ENCODE peak calls at places on chromosome 12, in seven cellular contexts. M is fibroblast of lung, G is tibial nerve, D is body of pancreas, B is HCT116, Z is upper lobe of left lung, S is GM23338. P is an unnamed sample.

GRCh38 chr12:74538491-74539258 is 1.0 kb downstream of the ATXN7L3B start:
- DNase-seq in S (no peak), Z (peak; percentile 31), D (no peak), B (no peak), M (peak; percentile 11), G (no peak), P (peak; percentile 72)

GRCh38 chr12:98845957-98846356 is 200.9 kb downstream of the APAF1 start:
- DNase-seq in S (no peak), D (no peak), Z (no peak), B (no peak), M (peak; percentile 40), G (no peak), P (no peak)

GRCh38 chr12:10740182-10740581 is 17.1 kb upstream of the YBX3 start:
- DNase-seq in Z (no peak), S (peak; percentile 13), G (no peak), B (no peak), M (no peak), D (no peak), P (no peak)

GRCh38 chr12:111100003-111100402 is 179.6 kb upstream of the MYL2 start:
- DNase-seq in G (no peak), D (no peak), S (no peak), M (no peak), B (no peak), Z (no peak), P (no peak)

GRCh38 chr12:63918788-63919300 is 74.3 kb downstream of the SRGAP1 start:
- DNase-seq in M (peak; percentile 96), S (no peak), D (no peak), B (no peak), G (no peak), Z (no peak), P (no peak)

GRCh38 chr12:9132008-9132535 is 16.4 kb upstream of the A2M start:
- DNase-seq in D (no peak), Z (no peak), S (no peak), G (no peak), M (no peak), B (no peak), P (no peak)

GRCh38 chr12:46212108-46212982 is 56.5 kb downstream of the SLC38A1 start:
- DNase-seq in G (no peak), M (no peak), Z (no peak), S (no peak), B (no peak), D (no peak), P (no peak)

GRCh38 chr12:130214686-130215370 is 52.6 kb downstream of the FZD10 start:
- DNase-seq in S (peak; percentile 8), M (no peak), D (no peak), G (no peak), B (no peak), Z (no peak), P (no peak)

GRCh38 chr12:84912191-84913142 is at the start of gene SLC6A15:
- DNase-seq in Z (no peak), S (peak; percentile 87), D (peak; percentile 37), M (peak; percentile 74), G (peak; percentile 35), B (no peak), P (peak; percentile 12)

GRCh38 chr12:49810159-49810459 is 18.1 kb downstream of the NCKAP5L start:
- DNase-seq in S (no peak), B (no peak), Z (no peak), M (no peak), G (no peak), D (no peak), P (no peak)

GRCh38 chr12:107843351-107844311 is 69.1 kb downstream of the ASCL4 start:
- DNase-seq in Z (no peak), S (peak; percentile 70), M (peak; percentile 12), G (no peak), B (no peak), D (no peak), P (no peak)
- H3K4me3 ChIP-seq in Z (peak overlapping the region; percentile 44), S (peak overlapping the region; percentile 79), M (peak overlapping the region; percentile 33), G (peak overlapping the region; percentile 15), B (no peak overlapping the region), D (no peak overlapping the region), P (no peak overlapping the region)

GRCh38 chr12:31896514-31897039 is 62.6 kb upstream of the RESF1 start:
- DNase-seq in Z (peak; percentile 52), S (peak; percentile 59), B (no peak), M (peak; percentile 96), D (peak; percentile 11), G (no peak), P (peak; percentile 75)

GRCh38 chr12:31903025-31903424 is 56.2 kb upstream of the RESF1 start:
- DNase-seq in S (no peak), Z (no peak), B (no peak), D (no peak), G (no peak), M (no peak), P (no peak)

GRCh38 chr12:31899136-31899535 is 60.1 kb upstream of the RESF1 start:
- DNase-seq in D (no peak), Z (no peak), M (no peak), S (no peak), B (no peak), G (no peak), P (no peak)

GRCh38 chr12:31897791-31898503 is 61.3 kb upstream of the RESF1 start:
- DNase-seq in B (peak; percentile 19), S (peak; percentile 80), Z (peak; percentile 54), G (no peak), M (peak; percentile 50), D (peak; percentile 26), P (no peak)

DNA sequence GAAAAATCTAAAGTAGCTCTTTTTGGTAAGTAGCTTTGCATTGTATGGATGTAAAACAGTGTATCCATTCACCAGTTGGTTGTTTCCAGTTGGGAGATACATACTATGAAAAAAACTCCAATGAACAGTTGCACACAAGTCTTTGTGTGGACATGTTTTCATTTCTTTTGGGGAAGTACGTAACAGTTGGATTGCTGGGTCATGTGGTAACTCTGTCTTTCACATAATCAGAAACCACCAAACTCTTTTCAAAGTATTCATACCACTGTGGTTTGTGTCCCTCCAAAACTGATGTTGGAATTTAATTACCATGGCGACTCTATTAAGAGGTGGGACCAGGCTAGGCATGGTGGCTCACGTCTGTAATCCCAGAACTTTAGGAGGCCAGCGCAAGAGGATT is 58.9 kb upstream of the RESF1 start:
- DNase-seq in M (no peak), B (no peak), S (no peak), Z (no peak), D (no peak), G (no peak), P (no peak)
- H3K4me1 ChIP-seq in M (no peaks in the 10 kb centered on the region), B (peaks cover 16% of the 10 kb centered on the region), S (peaks cover 24% of the 10 kb centered on the region), Z (peaks cover 16% of the 10 kb centered on the region), D (peaks cover 8% of the 10 kb centered on the region), G (no peaks in the 10 kb centered on the region), P (peaks cover 18% of the 10 kb centered on the region)

GRCh38 chr12:121030576-121031212 is 8.4 kb downstream of the OASL start:
- DNase-seq in S (no peak), D (no peak), G (no peak), M (no peak), B (no peak), Z (no peak), P (no peak)
- H3K27me3 ChIP-seq in S (no peaks in the 10 kb centered on the region), D (no peaks in the 10 kb centered on the region), G (no peaks in the 10 kb centered on the region), M (peaks cover 5% of the 10 kb centered on the region), B (no peaks in the 10 kb centered on the region), Z (no peaks in the 10 kb centered on the region), P (no peaks in the 10 kb centered on the region)

GRCh38 chr12:122399254-122399591 is 23.2 kb downstream of the CLIP1 start:
- DNase-seq in G (no peak), B (no peak), Z (no peak), D (no peak), M (no peak), S (no peak), P (no peak)
- H3K4me3 ChIP-seq in G (no peak overlapping the region), B (no peak overlapping the region), Z (peak overlapping the region; percentile 15), D (no peak overlapping the region), M (peak overlapping the region; percentile 36), S (no peak overlapping the region), P (peak overlapping the region; percentile 69)

GRCh38 chr12:124518051-124518932 is 49.1 kb downstream of the NCOR2 start:
- DNase-seq in M (peak; percentile 100), Z (peak; percentile 97), G (peak; percentile 100), B (peak; percentile 56), D (peak; percentile 99), S (no peak), P (no peak)

GRCh38 chr12:124517260-124518050 is 50.0 kb downstream of the NCOR2 start:
- DNase-seq in S (no peak), M (peak; percentile 58), D (peak; percentile 87), Z (peak; percentile 83), G (peak; percentile 50), B (no peak), P (no peak)

GRCh38 chr12:124519741-124520140 is 47.7 kb downstream of the NCOR2 start:
- DNase-seq in B (no peak), S (no peak), G (no peak), M (no peak), D (no peak), Z (no peak), P (no peak)

GRCh38 chr12:124520896-124521295 is 46.5 kb downstream of the NCOR2 start:
- DNase-seq in M (no peak), G (no peak), D (no peak), S (no peak), B (no peak), Z (no peak), P (no peak)

DNA sequence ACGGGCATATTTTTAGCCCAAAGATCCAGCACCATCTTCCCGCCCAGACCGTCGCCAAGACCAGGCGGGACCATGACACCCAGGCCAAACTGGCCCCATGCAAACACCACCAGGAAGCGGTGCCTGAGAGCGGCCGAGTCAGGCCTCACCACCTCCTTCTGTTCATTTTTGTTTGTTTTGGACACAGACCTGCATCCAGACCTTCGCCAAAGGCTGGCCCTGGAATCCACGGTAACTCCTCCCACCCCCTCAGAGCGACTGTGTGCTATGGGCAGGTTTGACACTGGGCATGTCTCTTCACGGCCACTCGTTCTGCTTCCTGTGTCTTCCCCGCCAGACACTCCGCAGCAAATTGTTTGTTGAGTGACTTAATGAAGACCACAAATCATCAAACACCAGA is 47.2 kb downstream of the NCOR2 start:
- DNase-seq in S (no peak), G (no peak), B (no peak), Z (peak; percentile 87), M (peak; percentile 84), D (peak; percentile 87), P (no peak)
- H3K4me1 ChIP-seq in S (peaks cover 7% of the 10 kb centered on the region), G (no peaks in the 10 kb centered on the region), B (peaks cover 67% of the 10 kb centered on the region), Z (peaks cover 78% of the 10 kb centered on the region), M (peaks cover 30% of the 10 kb centered on the region), D (peaks cover 58% of the 10 kb centered on the region), P (peaks cover 2% of the 10 kb centered on the region)

P was measured in CD4-positive, CD25-positive, alpha-beta regulatory T cell.